ENCODE peak calls at places on chromosomes 12 and 14, in ten cellular contexts. B is HAP-1; J is tibial artery; G is neural progenitor cell; V is fibroblast of lung; O is tibial nerve; N is CD8-positive, alpha-beta memory T cell; X is HCT116; Z is GM23248; E is NT2/D1. T is an unnamed sample. For H3K4me1 and H3K27me3, the result is how much of the 10 kb centered on the place peaks cover.

GRCh38 chr12:103810108-103810507 is 30.9 kb downstream of the NT5DC3 start:
- DNase-seq in B (no peak), J (no peak), G (no peak), V (no peak), O (no peak), N (no peak), X (no peak), Z (no peak), E (no peak), T (peak)

GRCh38 chr14:31138301-31138700 is 69.3 kb downstream of the HECTD1 start:
- DNase-seq in B (peak), J (no peak), G (no peak), V (no peak), O (no peak), N (no peak), X (no peak), Z (no peak), E (no peak), T (no peak)

GRCh38 chr14:98548071-98548686 is 723.8 kb downstream of the BCL11B start:
- DNase-seq in B (no peak), J (no peak), G (no peak), V (no peak), O (no peak), N (no peak), X (no peak), Z (no peak), E (no peak), T (no peak)

GRCh38 chr12:70508178-70508577 is 129.1 kb downstream of the PTPRB start:
- DNase-seq in B (no peak), J (no peak), G (no peak), V (no peak), O (no peak), N (no peak), X (no peak), Z (no peak), E (no peak), T (no peak)

GRCh38 chr14:95519699-95520098 is 3.2 kb upstream of the SYNE3 start:
- DNase-seq in B (no peak), J (peak), G (no peak), V (peak), O (peak), N (peak), X (peak), Z (peak), E (no peak), T (no peak)

GRCh38 chr14:103395245-103395644 is 10.0 kb downstream of the MARK3 start:
- DNase-seq in B (no peak), J (no peak), G (no peak), V (peak), O (no peak), N (no peak), X (no peak), Z (peak), E (no peak), T (no peak)

GRCh38 chr12:68374315-68374982 is 42.3 kb upstream of the MDM1 start:
- DNase-seq in B (no peak), J (no peak), G (no peak), V (no peak), O (no peak), N (peak), X (no peak), Z (no peak), E (no peak), T (no peak)

GRCh38 chr14:101020971-101021370 is 117.4 kb upstream of the RTL1 start:
- DNase-seq in B (no peak), J (no peak), G (no peak), V (no peak), O (no peak), N (no peak), X (no peak), Z (no peak), E (no peak), T (peak)

GRCh38 chr12:91053951-91054715 is 3.7 kb downstream of the KERA start:
- DNase-seq in B (no peak), J (no peak), G (no peak), V (peak), O (no peak), N (no peak), X (no peak), Z (peak), E (no peak), T (peak)

GRCh38 chr12:92879698-92880322 is 49.3 kb downstream of the EEA1 start:
- DNase-seq in B (peak), J (no peak), G (no peak), V (no peak), O (no peak), N (no peak), X (no peak), Z (no peak), E (no peak), T (no peak)

GRCh38 chr14:84112589-84112988 is 1417.4 kb upstream of the FLRT2 start:
- DNase-seq in B (no peak), J (no peak), G (no peak), V (no peak), O (no peak), N (no peak), X (no peak), Z (no peak), E (no peak), T (no peak)

GRCh38 chr12:103642240-103642864 is 55.3 kb downstream of the STAB2 start:
- DNase-seq in B (no peak), J (no peak), G (no peak), V (no peak), O (no peak), N (no peak), X (no peak), Z (no peak), E (no peak), T (no peak)

GRCh38 chr12:72612171-72612570 is 340.0 kb downstream of the TRHDE start:
- DNase-seq in B (no peak), J (no peak), G (no peak), V (peak), O (no peak), N (no peak), X (no peak), Z (no peak), E (no peak), T (no peak)

GRCh38 chr12:122860052-122860853 is 25.0 kb downstream of the HIP1R start:
- DNase-seq in B (peak), J (peak), G (peak), V (peak), O (peak), N (peak), X (peak), Z (peak), E (peak), T (peak)

GRCh38 chr12:90102957-90103652 is 394.5 kb upstream of the ATP2B1 start:
- DNase-seq in B (peak), J (no peak), G (peak), V (peak), O (no peak), N (peak), X (peak), Z (peak), E (no peak), T (no peak)

GRCh38 chr12:106110626-106111300 is 28.0 kb downstream of the NUAK1 start:
- DNase-seq in B (no peak), J (no peak), G (no peak), V (no peak), O (no peak), N (no peak), X (no peak), Z (no peak), E (no peak), T (no peak)

GRCh38 chr14:69055125-69055524 is 76.0 kb upstream of the ACTN1 start:
- DNase-seq in B (no peak), J (no peak), G (no peak), V (peak), O (no peak), N (no peak), X (no peak), Z (peak), E (no peak), T (no peak)

DNA sequence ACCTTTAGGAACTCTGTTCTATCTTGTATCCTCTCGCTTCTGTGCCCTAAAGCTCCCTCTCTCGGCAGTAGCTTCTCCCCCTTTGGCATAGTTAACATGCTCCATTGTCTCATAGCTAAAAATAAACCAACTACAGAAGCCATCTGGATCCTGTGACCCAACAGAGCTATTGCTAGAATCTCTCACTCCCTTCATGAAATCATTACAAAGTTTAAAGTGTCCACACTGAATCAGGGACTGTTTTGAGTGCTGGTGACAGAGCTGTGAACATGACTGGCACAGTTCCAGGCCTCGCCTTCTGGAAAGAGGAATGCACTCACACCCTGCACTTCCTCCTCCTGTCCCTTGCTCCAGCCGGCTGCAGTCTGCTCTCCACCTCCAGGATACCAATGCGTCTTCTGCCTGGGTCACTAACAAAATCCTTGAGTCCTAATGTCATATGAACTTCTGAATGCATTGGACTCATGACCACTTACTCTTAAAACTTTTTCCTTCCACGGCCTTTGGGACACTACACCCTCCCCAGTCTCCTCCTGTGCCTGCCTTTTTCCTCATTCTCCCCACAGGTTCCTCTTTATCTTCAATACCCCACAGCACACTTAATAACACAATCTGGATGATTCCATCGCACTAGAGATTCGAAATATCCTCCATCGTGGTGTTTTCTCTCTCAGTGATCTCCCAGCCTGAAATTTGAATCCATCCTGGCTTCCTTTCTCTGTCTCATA is 13.2 kb downstream of the PLBD1 start:
- DNase-seq in B (no peak), J (peak), G (no peak), V (no peak), O (peak), N (no peak), X (peak), Z (peak), E (no peak), T (peak)
- H3K4me1 ChIP-seq in B (under half), J (under half), G (under half), V (under half), O (under half), N (under half), X (under half), Z (under half), E (under half), T (under half)

DNA sequence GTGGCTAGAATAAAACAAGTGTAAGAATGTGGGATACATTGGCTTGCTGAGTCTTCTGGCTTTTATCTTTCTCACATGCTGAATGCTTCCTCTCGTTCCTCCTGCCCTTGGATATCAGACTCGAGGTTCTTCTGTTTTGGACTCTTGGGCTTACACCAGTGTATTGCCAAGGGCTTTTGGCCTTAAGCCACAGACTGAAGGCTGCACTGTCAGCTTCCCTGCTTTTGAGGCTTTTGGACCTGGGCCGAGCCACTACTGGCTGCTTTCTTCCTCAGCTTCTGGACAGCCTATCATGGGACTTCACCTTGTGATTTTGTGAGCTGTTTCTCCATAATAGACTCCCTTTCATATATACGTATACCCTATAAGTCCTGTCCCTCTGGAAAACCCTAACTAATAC is 300.9 kb upstream of the STXBP6 start:
- DNase-seq in B (no peak), J (no peak), G (no peak), V (no peak), O (no peak), N (no peak), X (no peak), Z (peak), E (no peak), T (no peak)
- H3K4me3 ChIP-seq in B (no peak), J (no peak), G (no peak), V (no peak), O (no peak), N (no peak), X (no peak), Z (no peak), E (no peak), T (no peak)

GRCh38 chr14:52069617-52070431 is 965 bp upstream of the NID2 start:
- DNase-seq in B (no peak), J (no peak), G (peak), V (peak), O (peak), N (no peak), X (no peak), Z (no peak), E (no peak), T (peak)
- H3K27me3 ChIP-seq in B (under half), J (under half), G (half or more), V (under half), O (under half), N (under half), X (under half), Z (under half), E (under half), T (under half)

GRCh38 chr12:111429760-111430417 is 24.2 kb downstream of the SH2B3 start:
- DNase-seq in B (no peak), J (no peak), G (no peak), V (no peak), O (no peak), N (peak), X (no peak), Z (no peak), E (no peak), T (no peak)
- H3K4me1 ChIP-seq in B (under half), J (under half), G (under half), V (under half), O (half or more), N (half or more), X (under half), Z (half or more), E (under half), T (under half)

GRCh38 chr14:104436047-104436531 is 143.5 kb upstream of the C14orf180 start:
- DNase-seq in B (no peak), J (peak), G (no peak), V (peak), O (no peak), N (no peak), X (no peak), Z (peak), E (no peak), T (peak)

GRCh38 chr14:104438166-104438887 is 141.2 kb upstream of the C14orf180 start:
- DNase-seq in B (no peak), J (no peak), G (no peak), V (no peak), O (no peak), N (no peak), X (no peak), Z (no peak), E (no peak), T (no peak)

GRCh38 chr14:104435147-104436046 is 144.2 kb upstream of the C14orf180 start:
- DNase-seq in B (no peak), J (no peak), G (no peak), V (no peak), O (no peak), N (no peak), X (no peak), Z (no peak), E (no peak), T (no peak)

GRCh38 chr14:104437703-104438102 is 141.9 kb upstream of the C14orf180 start:
- DNase-seq in B (no peak), J (no peak), G (no peak), V (no peak), O (no peak), N (no peak), X (no peak), Z (no peak), E (no peak), T (no peak)

DNA sequence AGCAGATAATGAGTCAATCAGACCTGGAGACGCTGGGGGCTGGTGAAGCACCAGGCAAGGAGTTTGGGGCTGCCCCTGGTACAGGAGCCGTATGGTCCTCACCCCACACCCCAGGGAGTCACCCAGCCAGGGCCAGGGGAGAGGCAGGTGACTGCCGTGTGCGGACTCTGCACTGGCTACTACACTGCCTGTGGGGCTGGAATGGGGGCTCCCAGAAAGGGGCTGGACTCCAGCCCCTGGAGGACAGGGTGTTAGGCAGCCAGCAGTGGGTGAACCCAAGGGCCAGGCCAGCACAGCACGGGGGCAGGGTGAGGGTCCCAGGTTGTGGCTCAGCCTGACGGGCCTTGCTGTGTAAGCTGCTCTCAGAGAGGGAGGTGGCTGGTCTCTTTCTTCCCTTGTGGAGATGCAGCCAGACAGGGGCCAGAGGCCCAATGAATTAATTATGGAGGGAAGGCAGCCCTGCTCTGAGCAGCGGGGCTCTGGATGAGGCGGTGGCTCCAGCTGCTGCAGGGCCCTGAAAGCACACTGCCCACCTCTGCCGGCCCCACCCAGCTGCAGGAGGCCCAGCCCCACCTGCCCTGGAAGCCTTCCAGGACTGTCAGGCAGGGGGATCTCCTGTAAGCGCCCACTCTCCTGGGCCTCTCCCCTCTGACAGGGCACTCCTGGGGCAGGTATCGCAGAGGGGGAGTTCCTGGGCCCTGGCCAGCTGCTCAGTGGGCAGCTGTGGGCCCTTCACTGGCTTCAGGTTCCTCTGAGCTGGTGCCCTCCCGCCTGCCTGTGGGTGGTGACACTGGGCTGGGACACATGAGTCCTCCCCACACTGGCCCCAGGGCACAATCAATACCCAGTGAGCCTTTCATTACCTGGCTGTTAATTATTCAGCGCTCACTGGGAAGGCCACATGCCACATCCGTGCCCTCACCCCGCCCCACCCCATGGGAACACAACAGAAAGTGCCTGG is 142.5 kb upstream of the C14orf180 start:
- DNase-seq in B (no peak), J (no peak), G (no peak), V (no peak), O (no peak), N (no peak), X (no peak), Z (no peak), E (peak), T (no peak)
- H3K4me3 ChIP-seq in B (no peak), J (peak), G (no peak), V (no peak), O (peak), N (no peak), X (no peak), Z (no peak), E (no peak), T (peak)

GRCh38 chr14:91946313-91947195 is 940 bp downstream of the FBLN5 start:
- DNase-seq in B (no peak), J (no peak), G (no peak), V (peak), O (no peak), N (no peak), X (no peak), Z (peak), E (no peak), T (peak)
- H3K27me3 ChIP-seq in B (under half), J (under half), G (half or more), V (under half), O (under half), N (under half), X (under half), Z (under half), E (under half), T (under half)